ENCODE peak calls at places on chromosomes 1 and 21, in four cellular contexts. Y is iris pigment epithelial cell; D is effector memory CD4-positive, alpha-beta T cell; Z is ovary. G is an unnamed sample.

GRCh38 chr1:25028910-25029599 is 99.0 kb upstream of the RUNX3 start:
- DNase-seq in Y (no peak), D (no peak), Z (no peak), G (no peak)

GRCh38 chr1:44010935-44011610 is 19.7 kb downstream of the CCDC24 start:
- DNase-seq in Y (no peak), D (no peak), Z (no peak), G (no peak)

GRCh38 chr1:178055779-178056471 is 38.0 kb upstream of the RASAL2 start:
- DNase-seq in Y (peak), D (no peak), Z (no peak), G (no peak)

GRCh38 chr1:223074901-223075300 is 68.1 kb downstream of the TLR5 start:
- DNase-seq in Y (no peak), D (no peak), Z (no peak), G (no peak)

GRCh38 chr1:150534002-150534401 is 15.2 kb upstream of the ADAMTSL4 start:
- DNase-seq in Y (no peak), D (no peak), Z (no peak), G (no peak)

GRCh38 chr21:45819478-45820170 is 161.9 kb upstream of the COL6A1 start:
- DNase-seq in Y (no peak), D (no peak), Z (no peak), G (no peak)

GRCh38 chr1:115363171-115363570 is 25.1 kb upstream of the NGF start:
- DNase-seq in Y (no peak), D (no peak), Z (no peak), G (no peak)

GRCh38 chr1:51518730-51519047 is 377 bp downstream of the EPS15 start:
- DNase-seq in Y (peak), D (peak), Z (no peak), G (peak)

GRCh38 chr1:229275005-229275404 is 4.1 kb downstream of the RAB4A start:
- DNase-seq in Y (no peak), D (no peak), Z (no peak), G (no peak)

GRCh38 chr1:114901739-114902255 is 47.1 kb downstream of the SYCP1 start:
- DNase-seq in Y (no peak), D (no peak), Z (peak), G (no peak)

GRCh38 chr1:93659805-93660479 is 21.7 kb downstream of the BCAR3 start:
- DNase-seq in Y (peak), D (no peak), Z (peak), G (no peak)

GRCh38 chr1:1197551-1198422 is 8.6 kb downstream of the TNFRSF18 start:
- DNase-seq in Y (no peak), D (no peak), Z (peak), G (no peak)

GRCh38 chr1:235818632-235819136 is 48.0 kb downstream of the LYST start:
- DNase-seq in Y (no peak), D (no peak), Z (no peak), G (no peak)

GRCh38 chr21:39014751-39015150 is 168.5 kb downstream of the PSMG1 start:
- DNase-seq in Y (peak), D (no peak), Z (no peak), G (no peak)